ENCODE peak calls at places on chromosomes 11 and 22, in nine cellular contexts. S is sigmoid colon, E is Caco-2, X is osteoblast, F is endothelial cell of umbilical vein, K is ACHN, W is hippocampal formation, T is heart left ventricle, G is PC-3. Z is an unnamed sample.

GRCh38 chr22:49177666-49178065 is 650.0 kb downstream of the BRD1 start:
- DNase-seq in W (no peak), G (no peak), X (no peak), T (no peak), S (no peak), K (no peak), F (no peak), E (no peak), Z (no peak)

GRCh38 chr22:37053310-37054077 is 2.0 kb downstream of the KCTD17 start:
- DNase-seq in G (no peak), F (no peak), K (no peak), X (peak; percentile 79), S (no peak), E (no peak), T (peak; percentile 60), W (no peak), Z (no peak)

GRCh38 chr11:66011239-66011784 is 496 bp upstream of the CST6 start:
- DNase-seq in F (no peak), K (peak; percentile 80), S (no peak), X (peak; percentile 86), G (peak; percentile 98), W (no peak), E (peak; percentile 85), T (no peak), Z (no peak)

GRCh38 chr11:2538951-2539735 is 94.3 kb downstream of the KCNQ1 start:
- DNase-seq in F (no peak), T (peak; percentile 25), S (peak; percentile 46), X (peak; percentile 69), G (no peak), W (no peak), K (no peak), E (peak; percentile 25), Z (no peak)

GRCh38 chr11:73271936-73272679 is at the start of gene P2RY6:
- DNase-seq in F (no peak), E (peak; percentile 93), T (peak; percentile 53), S (peak; percentile 70), K (peak; percentile 32), W (no peak), G (peak; percentile 97), X (peak; percentile 95), Z (no peak)

GRCh38 chr11:2207212-2207611 is 35.6 kb upstream of the TH start:
- DNase-seq in G (no peak), W (no peak), F (no peak), X (no peak), E (peak; percentile 35), K (no peak), S (peak; percentile 13), T (no peak), Z (no peak)

GRCh38 chr11:21018248-21018647 is 348.9 kb downstream of the NELL1 start:
- DNase-seq in E (no peak), F (no peak), S (no peak), K (no peak), X (no peak), W (no peak), G (no peak), T (no peak), Z (no peak)

GRCh38 chr22:43880743-43881055 is 11.1 kb downstream of the PNPLA5 start:
- DNase-seq in S (no peak), X (peak; percentile 3), W (no peak), G (no peak), K (no peak), T (no peak), E (peak; percentile 28), F (no peak), Z (no peak)

GRCh38 chr11:33622231-33622630 is 78.4 kb downstream of the C11orf91 start:
- DNase-seq in T (peak; percentile 27), S (no peak), W (no peak), X (peak; percentile 73), F (no peak), K (no peak), E (no peak), G (no peak), Z (peak; percentile 67)

GRCh38 chr22:24006207-24006913 is 1.1 kb upstream of the GSTT4 start:
- DNase-seq in S (no peak), X (peak; percentile 82), W (no peak), E (no peak), T (no peak), G (no peak), K (no peak), F (no peak), Z (no peak)

GRCh38 chr11:112285918-112286317 is 25.3 kb upstream of the PLET1 start:
- DNase-seq in K (no peak), F (no peak), S (no peak), X (peak; percentile 94), E (no peak), T (no peak), G (no peak), W (no peak), Z (no peak)

GRCh38 chr22:38125731-38126344 is 15.4 kb upstream of the BAIAP2L2 start:
- DNase-seq in X (peak; percentile 67), K (no peak), E (no peak), F (no peak), W (peak; percentile 13), T (peak; percentile 55), S (no peak), G (no peak), Z (no peak)

GRCh38 chr22:20316217-20316843 is 3.5 kb downstream of the DGCR6L start:
- DNase-seq in E (no peak), T (no peak), K (no peak), X (peak; percentile 34), G (no peak), W (no peak), F (no peak), S (peak; percentile 58), Z (no peak)

GRCh38 chr11:132610216-132610615 is 922.1 kb downstream of the OPCML start:
- DNase-seq in K (no peak), G (no peak), S (no peak), T (no peak), X (no peak), W (no peak), E (no peak), F (no peak), Z (no peak)

GRCh38 chr11:74443071-74443864 is 24.1 kb downstream of the KCNE3 start:
- DNase-seq in F (peak; percentile 70), W (no peak), T (no peak), G (peak; percentile 94), X (no peak), E (no peak), S (no peak), K (no peak), Z (no peak)

GRCh38 chr11:15826826-15827225 is 529.5 kb downstream of the SOX6 start:
- DNase-seq in W (no peak), T (peak; percentile 45), X (no peak), S (no peak), G (no peak), K (peak; percentile 20), E (peak; percentile 62), F (peak; percentile 49), Z (no peak)

GRCh38 chr22:29820941-29821789 is 16.9 kb downstream of the ASCC2 start:
- DNase-seq in E (peak; percentile 79), G (peak; percentile 94), X (no peak), W (no peak), K (peak; percentile 72), S (peak; percentile 70), T (peak; percentile 95), F (peak; percentile 84), Z (peak; percentile 15)

GRCh38 chr11:13207270-13207664 is 70.3 kb upstream of the BMAL1 start:
- DNase-seq in S (no peak), G (no peak), T (no peak), E (no peak), W (no peak), K (no peak), X (no peak), F (peak; percentile 4), Z (no peak)

GRCh38 chr11:123082977-123083376 is 21.0 kb upstream of the HSPA8 start:
- DNase-seq in W (no peak), X (no peak), F (no peak), S (no peak), G (no peak), E (peak; percentile 12), T (no peak), K (no peak), Z (no peak)

GRCh38 chr11:1762537-1763302 is 1.0 kb downstream of the CTSD start:
- DNase-seq in W (no peak), T (peak; percentile 74), G (peak; percentile 75), E (no peak), X (peak; percentile 94), F (no peak), S (no peak), K (peak; percentile 38), Z (no peak)

GRCh38 chr11:12834630-12835029 is 160.4 kb downstream of the TEAD1 start:
- DNase-seq in E (no peak), G (no peak), K (no peak), S (no peak), X (no peak), F (no peak), W (no peak), T (no peak), Z (no peak)

GRCh38 chr11:37967635-37968034 is 1369.6 kb upstream of the RAG2 start:
- DNase-seq in X (no peak), W (no peak), F (no peak), E (no peak), S (no peak), G (no peak), T (no peak), K (no peak), Z (no peak)

GRCh38 chr11:35340715-35341114 is 78.6 kb downstream of the SLC1A2 start:
- DNase-seq in S (no peak), X (no peak), E (no peak), G (no peak), W (no peak), K (no peak), F (no peak), T (no peak), Z (no peak)

GRCh38 chr11:67352546-67353316 is 615 bp downstream of the POLD4 start:
- DNase-seq in G (peak; percentile 54), S (peak; percentile 77), X (peak; percentile 72), E (peak; percentile 56), K (no peak), T (peak; percentile 70), W (no peak), F (no peak), Z (no peak)

Z was measured in smooth muscle cell of the brain vasculature.